ENCODE peak calls at places on chromosomes 13 and 19, in five cellular contexts. I is colonic mucosa, Y is mucosa of descending colon, T is psoas muscle, V is adrenal gland. Q is an unnamed sample. For H3K36me3 and H3K9me3, the result is how much of the 10 kb centered on the place peaks cover.

GRCh38 chr19:17522988-17523872 is 11.8 kb downstream of the PGLS start:
- DNase-seq in I (peak), Y (peak), T (peak), V (peak), Q (peak)

GRCh38 chr19:16382775-16383543 is 58.3 kb downstream of the KLF2 start:
- DNase-seq in I (peak), Y (peak), T (peak), V (peak), Q (peak)

GRCh38 chr13:79525458-79525857 is 44.5 kb downstream of the NDFIP2 start:
- DNase-seq in I (no peak), Y (no peak), T (no peak), V (no peak), Q (no peak)

GRCh38 chr19:28067882-28068281 is 1145.1 kb downstream of the UQCRFS1 start:
- DNase-seq in I (no peak), Y (no peak), T (no peak), V (no peak), Q (no peak)

GRCh38 chr19:57802269-57802668 is 12.4 kb downstream of the ZNF552 start:
- DNase-seq in I (no peak), Y (no peak), T (no peak), V (no peak), Q (no peak)

GRCh38 chr13:21435710-21436151 is 23.4 kb downstream of the ZDHHC20 start:
- DNase-seq in I (peak), Y (peak), T (no peak), V (peak), Q (peak)

GRCh38 chr13:93227280-93227905 is 786 bp downstream of the GPC6 start:
- DNase-seq in I (no peak), Y (no peak), T (peak), V (no peak), Q (no peak)

GRCh38 chr13:97653741-97654140 is 219.8 kb downstream of the RAP2A start:
- DNase-seq in I (no peak), Y (no peak), T (no peak), V (no peak), Q (no peak)

GRCh38 chr13:99124695-99125334 is 75.8 kb upstream of the UBAC2 start:
- DNase-seq in I (no peak), Y (no peak), T (no peak), V (no peak), Q (no peak)

GRCh38 chr13:36981156-36981743 is 17.9 kb downstream of the ALG5 start:
- DNase-seq in I (no peak), Y (no peak), T (no peak), V (no peak), Q (no peak)

GRCh38 chr19:47275866-47276461 is 1.3 kb downstream of the INAFM1 start:
- DNase-seq in I (no peak), Y (peak), T (peak), V (peak), Q (no peak)

GRCh38 chr19:38644719-38645118 is 2.7 kb upstream of the ACTN4 start:
- DNase-seq in I (peak), Y (no peak), T (no peak), V (no peak), Q (peak)

GRCh38 chr13:47480121-47480520 is 521.0 kb downstream of the SUCLA2 start:
- DNase-seq in I (no peak), Y (no peak), T (no peak), V (no peak), Q (no peak)

GRCh38 chr19:55581145-55581827 is 638 bp upstream of the ZNF579 start:
- DNase-seq in I (peak), Y (no peak), T (no peak), V (no peak), Q (no peak)

GRCh38 chr13:106151056-106151699 is 384.3 kb downstream of the EFNB2 start:
- DNase-seq in I (peak), Y (no peak), T (no peak), V (no peak), Q (no peak)

GRCh38 chr13:99989376-99990044 is 7.9 kb downstream of the ZIC2 start:
- DNase-seq in I (no peak), Y (no peak), T (no peak), V (no peak), Q (no peak)

GRCh38 chr19:17946965-17947784 is 14.4 kb downstream of the CCDC124 start:
- DNase-seq in I (no peak), Y (no peak), T (no peak), V (no peak), Q (peak)

GRCh38 chr19:48551437-48552302 is at the start of gene SULT2B1:
- DNase-seq in I (peak), Y (peak), T (no peak), V (no peak), Q (peak)

GRCh38 chr19:41774515-41774980 is 19.2 kb downstream of the CEACAM6 start:
- DNase-seq in I (peak), Y (peak), T (no peak), V (no peak), Q (peak)

GRCh38 chr19:7869910-7870511 is 4.2 kb downstream of the PRR36 start:
- DNase-seq in I (peak), Y (peak), T (peak), V (peak), Q (peak)

GRCh38 chr19:7515471-7516226 is at the start of gene ZNF358:
- DNase-seq in I (peak), Y (peak), T (peak), V (peak), Q (no peak)

GRCh38 chr19:2409352-2409912 is 18.0 kb downstream of the TIMM13 start:
- DNase-seq in I (no peak), Y (no peak), T (no peak), V (no peak), Q (no peak)

GRCh38 chr19:16473875-16474397 is 2.2 kb upstream of the EPS15L1 start:
- DNase-seq in I (no peak), Y (no peak), T (no peak), V (no peak), Q (no peak)

GRCh38 chr19:29487432-29487831 is 38.4 kb upstream of the VSTM2B start:
- DNase-seq in I (no peak), Y (no peak), T (no peak), V (no peak), Q (no peak)

GRCh38 chr13:86572115-86572514 is 772.9 kb upstream of the SLITRK6 start:
- DNase-seq in I (no peak), Y (no peak), T (no peak), V (no peak), Q (no peak)

GRCh38 chr19:44718441-44719261 is 19.7 kb downstream of the CEACAM16 start:
- DNase-seq in I (peak), Y (no peak), T (peak), V (peak), Q (no peak)

GRCh38 chr19:55474269-55475265 is 1.9 kb upstream of the ZNF628 start:
- DNase-seq in I (no peak), Y (peak), T (no peak), V (no peak), Q (no peak)

GRCh38 chr13:98202026-98202425 is 25.0 kb upstream of the RNF113B start:
- DNase-seq in I (peak), Y (no peak), T (no peak), V (no peak), Q (no peak)

GRCh38 chr19:45113628-45114027 is 20.6 kb downstream of the PPP1R37 start:
- DNase-seq in I (peak), Y (peak), T (no peak), V (no peak), Q (peak)

GRCh38 chr13:111335263-111335662 is 14.8 kb downstream of the TEX29 start:
- DNase-seq in I (no peak), Y (no peak), T (no peak), V (no peak), Q (no peak)

GRCh38 chr13:73168226-73168992 is 109.6 kb downstream of the KLF5 start:
- DNase-seq in I (no peak), Y (no peak), T (no peak), V (no peak), Q (no peak)

GRCh38 chr19:5916201-5916708 is 2.2 kb downstream of the CAPS start:
- DNase-seq in I (no peak), Y (no peak), T (no peak), V (no peak), Q (no peak)
- H3K36me3 ChIP-seq in I (under half), Y (under half), T (under half), V (under half), Q (under half)

GRCh38 chr19:14473915-14474578 is 1.1 kb downstream of the PTGER1 start:
- DNase-seq in I (peak), Y (peak), T (no peak), V (no peak), Q (no peak)
- H3K4me3 ChIP-seq in I (no peak), Y (no peak), T (peak), V (no peak), Q (no peak)

DNA sequence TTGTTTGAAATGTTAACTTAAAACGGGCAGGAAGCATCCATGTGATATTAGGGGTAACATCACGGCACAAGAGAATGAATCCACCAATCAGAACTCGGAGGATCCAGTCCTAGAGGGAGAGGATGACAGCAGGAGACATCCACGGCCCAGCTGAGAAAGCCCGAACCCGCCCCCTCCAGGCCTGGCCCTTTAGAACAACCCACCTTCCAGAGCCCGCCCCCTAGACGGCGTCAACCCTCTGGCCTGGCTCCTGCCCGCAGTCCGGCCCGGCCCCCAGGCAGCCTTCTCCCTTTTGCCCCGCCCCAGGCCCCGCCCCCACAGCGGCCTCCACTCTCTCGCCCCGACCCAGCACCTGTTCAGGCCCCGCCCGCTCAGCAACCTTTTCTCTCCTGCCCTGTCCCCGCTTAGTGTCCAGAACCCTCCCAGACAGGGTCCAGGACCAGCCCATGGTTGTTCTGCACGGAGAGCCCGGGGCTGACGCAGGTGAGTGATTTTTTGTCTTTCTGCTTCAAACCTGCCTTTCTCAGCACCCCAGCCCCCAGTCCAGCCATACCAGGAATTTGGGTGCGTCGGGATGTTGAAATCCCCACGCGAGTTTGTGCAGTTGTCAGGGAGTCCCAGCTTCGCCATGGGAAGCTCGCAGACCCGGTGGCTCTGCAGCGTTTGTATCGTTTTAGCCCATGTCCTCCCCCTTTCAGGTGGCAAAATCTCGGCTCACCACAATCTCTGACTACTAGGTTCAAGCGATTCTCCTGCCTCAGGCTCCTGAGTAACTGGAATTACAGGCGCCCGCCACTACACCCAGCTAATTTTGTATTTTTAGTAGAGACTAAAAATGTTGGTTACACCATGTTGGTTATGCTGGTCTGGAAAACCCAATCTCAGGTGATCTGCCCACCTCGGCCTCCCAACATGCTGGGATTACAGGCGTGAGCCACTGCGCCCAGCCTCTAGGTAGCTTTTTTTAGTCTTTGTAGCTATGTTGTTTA is 16.1 kb downstream of the ZNF816 start:
- DNase-seq in I (no peak), Y (peak), T (no peak), V (no peak), Q (peak)
- H3K9me3 ChIP-seq in I (under half), Y (half or more), T (half or more), V (half or more), Q (half or more)

DNA sequence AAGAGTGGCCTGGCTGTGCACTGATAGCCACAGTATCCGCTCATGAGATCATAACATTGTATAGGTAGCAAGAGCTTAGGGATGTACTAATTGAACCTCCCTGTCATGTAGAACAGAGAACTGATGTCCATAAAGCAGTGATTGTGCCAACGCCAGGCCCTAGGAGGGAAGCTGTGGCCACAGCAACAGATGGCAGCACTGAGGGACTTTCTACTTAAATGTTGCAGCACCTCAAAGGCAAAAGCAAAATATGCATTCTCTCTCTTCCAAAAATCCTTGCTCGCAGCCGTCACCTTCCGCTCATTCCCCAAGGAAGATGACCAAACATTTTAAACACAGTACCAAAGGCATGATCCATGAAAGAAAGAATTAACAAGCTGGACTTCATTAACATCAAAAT is 32.3 kb downstream of the COL4A1 start:
- DNase-seq in I (no peak), Y (no peak), T (no peak), V (no peak), Q (peak)
- H3K36me3 ChIP-seq in I (under half), Y (under half), T (under half), V (under half), Q (under half)

DNA sequence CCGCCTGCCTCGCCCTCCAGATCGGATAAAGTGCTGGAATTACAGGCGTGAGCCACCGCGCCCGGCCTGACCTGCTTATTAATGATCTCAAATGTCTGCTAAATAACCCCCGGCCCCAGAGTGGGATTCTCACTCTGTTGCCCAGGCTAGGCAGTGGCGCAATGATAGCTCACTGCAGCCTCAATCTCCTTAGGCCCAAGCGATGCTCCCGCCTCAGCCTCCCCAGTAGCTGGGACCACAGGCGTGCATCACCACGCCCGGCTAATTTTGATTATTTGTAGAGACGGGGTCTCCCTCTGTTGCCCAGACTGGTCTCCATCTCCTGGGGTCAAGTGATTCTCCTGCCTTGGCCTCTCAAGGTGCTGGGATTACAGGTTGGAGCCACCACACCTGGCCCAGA is 626 bp upstream of the ATP5F1D start:
- DNase-seq in I (no peak), Y (no peak), T (no peak), V (no peak), Q (peak)
- H3K4me3 ChIP-seq in I (peak), Y (no peak), T (peak), V (no peak), Q (peak)

DNA sequence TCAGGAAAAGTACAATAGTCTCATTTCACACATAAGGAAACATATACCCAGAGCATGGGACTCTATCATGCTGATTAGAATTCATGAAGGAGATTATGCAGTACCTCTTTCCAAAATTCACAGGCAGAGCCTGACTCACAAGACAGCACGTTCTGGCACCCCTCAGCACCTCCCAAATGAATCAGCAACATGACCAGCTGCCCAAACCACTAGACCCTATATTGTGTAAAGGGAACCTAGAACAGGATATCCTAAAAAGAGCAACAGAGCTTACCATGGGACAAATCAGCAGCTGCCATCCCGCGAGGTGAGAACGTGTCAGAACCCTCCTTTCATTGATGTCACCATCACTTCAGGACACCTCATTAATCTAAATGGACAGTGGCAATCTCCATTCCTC is 2.5 kb downstream of the ZNF426 start:
- DNase-seq in I (no peak), Y (no peak), T (no peak), V (no peak), Q (no peak)
- H3K9me3 ChIP-seq in I (under half), Y (half or more), T (under half), V (under half), Q (under half)

GRCh38 chr13:51885651-51886050 is 23.9 kb downstream of the CCDC70 start:
- DNase-seq in I (peak), Y (no peak), T (no peak), V (no peak), Q (no peak)
- H3K36me3 ChIP-seq in I (under half), Y (under half), T (under half), V (under half), Q (under half)

GRCh38 chr19:31784631-31785237 is 435.5 kb upstream of the TSHZ3 start:
- DNase-seq in I (no peak), Y (no peak), T (no peak), V (no peak), Q (no peak)

GRCh38 chr19:31781542-31781941 is 432.3 kb upstream of the TSHZ3 start:
- DNase-seq in I (no peak), Y (no peak), T (no peak), V (no peak), Q (no peak)

DNA sequence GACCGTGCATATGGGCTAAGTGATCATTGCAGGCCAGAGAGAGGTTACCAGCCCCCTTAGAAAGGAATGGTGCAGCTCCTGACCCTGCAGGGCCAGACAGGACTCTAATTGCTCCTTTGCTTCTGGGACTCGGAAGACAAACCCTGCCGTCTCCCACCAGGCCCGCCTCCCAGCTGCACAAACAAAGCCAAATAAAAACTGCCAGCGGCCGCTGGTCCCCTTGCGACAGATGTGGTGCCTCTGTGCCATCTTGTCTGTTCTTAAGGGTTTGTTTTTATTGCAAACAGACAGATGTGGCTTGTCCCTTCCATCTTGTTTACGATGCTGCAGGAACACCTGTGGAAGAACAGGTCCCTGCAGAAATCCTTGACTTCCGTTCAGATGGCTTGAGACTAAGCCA is 434.4 kb upstream of the TSHZ3 start:
- DNase-seq in I (no peak), Y (no peak), T (no peak), V (no peak), Q (no peak)
- H3K4me3 ChIP-seq in I (no peak), Y (no peak), T (no peak), V (no peak), Q (no peak)